ENCODE peak calls at places on chromosomes 7 and 10, in seven cellular contexts. O is GM23338; U is NCI-H226; I is nucleus accumbens; A is fibroblast of lung; K is CD4-positive, CD25-positive, alpha-beta regulatory T cell; G is HuH-7. L is an unnamed sample.
A peak's percentile ranks its signal among the peaks of the same experiment; 100 is the strongest.

GRCh38 chr7:23403970-23404369 is 66.3 kb downstream of the IGF2BP3 start:
- DNase-seq in O (no peak), K (no peak), U (no peak), A (no peak), G (no peak), I (no peak), L (no peak)

GRCh38 chr7:45456105-45456504 is 118.1 kb upstream of the ADCY1 start:
- DNase-seq in A (no peak), K (no peak), I (no peak), U (no peak), G (no peak), O (no peak), L (no peak)

GRCh38 chr7:142626420-142627035 is 122.7 kb upstream of the PRSS1 start:
- DNase-seq in A (no peak), I (no peak), U (no peak), G (peak; percentile 39), O (peak; percentile 92), K (peak; percentile 67), L (no peak)

GRCh38 chr10:14409247-14409646 is 78.5 kb upstream of the FRMD4A start:
- DNase-seq in I (no peak), A (no peak), U (no peak), O (no peak), K (no peak), G (no peak), L (no peak)

GRCh38 chr10:128851726-128852125 is 615.3 kb upstream of the MGMT start:
- DNase-seq in A (no peak), O (no peak), K (no peak), G (no peak), U (no peak), I (no peak), L (no peak)

GRCh38 chr7:46755120-46756034 is 826.5 kb downstream of the TNS3 start:
- DNase-seq in I (no peak), G (no peak), O (no peak), U (no peak), A (no peak), K (no peak), L (no peak)

GRCh38 chr7:1915326-1915725 is 245.2 kb downstream of the ELFN1 start:
- DNase-seq in U (no peak), O (no peak), K (no peak), I (no peak), A (no peak), G (no peak), L (no peak)

GRCh38 chr7:156178857-156179256 is 366.6 kb upstream of the SHH start:
- DNase-seq in K (no peak), I (no peak), G (no peak), A (no peak), U (no peak), O (no peak), L (no peak)

GRCh38 chr7:113086431-113086888 is at the start of gene GPR85:
- DNase-seq in O (peak; percentile 86), K (peak; percentile 24), I (peak; percentile 49), U (no peak), A (peak; percentile 73), G (no peak), L (peak; percentile 53)

GRCh38 chr10:15571570-15571969 is 148.2 kb downstream of the ITGA8 start:
- DNase-seq in G (no peak), K (no peak), A (peak; percentile 90), I (no peak), U (no peak), O (no peak), L (peak; percentile 36)

GRCh38 chr7:130920122-130920521 is 186.1 kb upstream of the KLF14 start:
- DNase-seq in I (no peak), G (no peak), O (no peak), K (no peak), U (no peak), A (no peak), L (no peak)

GRCh38 chr10:96556003-96556402 is 30.8 kb downstream of the TM9SF3 start:
- DNase-seq in I (no peak), G (no peak), K (peak; percentile 4), U (no peak), A (peak; percentile 19), O (peak; percentile 53), L (no peak)

GRCh38 chr7:47148541-47149207 is 433.2 kb downstream of the TNS3 start:
- DNase-seq in G (no peak), I (no peak), O (no peak), U (no peak), K (no peak), A (peak; percentile 9), L (peak; percentile 31)

GRCh38 chr7:112108984-112109383 is 97.2 kb downstream of the DOCK4 start:
- DNase-seq in G (no peak), K (no peak), U (no peak), A (no peak), O (no peak), I (no peak), L (no peak)

GRCh38 chr10:91088300-91089140 is 131.9 kb upstream of the PCGF5 start:
- DNase-seq in I (no peak), A (peak; percentile 41), G (peak; percentile 8), K (peak; percentile 26), O (peak; percentile 23), U (no peak), L (no peak)

GRCh38 chr7:24882989-24883631 is 96.9 kb downstream of the OSBPL3 start:
- DNase-seq in A (peak; percentile 67), O (no peak), U (peak; percentile 70), G (no peak), I (no peak), K (no peak), L (peak; percentile 81)

GRCh38 chr7:141370178-141370577 is 181.0 kb upstream of the AGK start:
- DNase-seq in O (no peak), K (no peak), U (no peak), I (no peak), A (no peak), G (no peak), L (no peak)

GRCh38 chr10:80664071-80664680 is 126.5 kb downstream of the SH2D4B start:
- DNase-seq in A (peak; percentile 32), U (peak; percentile 56), K (peak; percentile 6), I (peak; percentile 46), O (peak; percentile 93), G (peak; percentile 65), L (peak; percentile 16)

GRCh38 chr7:884191-885003 is 8.0 kb downstream of the GET4 start:
- DNase-seq in U (no peak), O (no peak), I (no peak), K (no peak), A (no peak), G (no peak), L (no peak)

GRCh38 chr10:103839867-103840746 is 15.3 kb downstream of the SH3PXD2A start:
- DNase-seq in A (no peak), U (no peak), I (no peak), O (peak; percentile 68), K (no peak), G (no peak), L (no peak)

GRCh38 chr10:60399343-60399742 is 9.7 kb upstream of the ANK3 start:
- DNase-seq in A (no peak), G (no peak), U (no peak), I (no peak), K (no peak), O (peak; percentile 10), L (no peak)

GRCh38 chr10:73232887-73233286 is 14.2 kb downstream of the DNAJC9 start:
- DNase-seq in U (no peak), G (no peak), O (peak; percentile 45), A (no peak), K (no peak), I (no peak), L (no peak)

GRCh38 chr7:131095346-131095745 is 232.3 kb upstream of the MKLN1 start:
- DNase-seq in A (no peak), O (no peak), U (no peak), K (peak; percentile 6), I (no peak), G (no peak), L (peak; percentile 63)

GRCh38 chr7:150400779-150401423 is 21.8 kb downstream of the ZNF775 start:
- DNase-seq in K (no peak), U (no peak), G (no peak), O (no peak), A (no peak), I (no peak), L (no peak)

GRCh38 chr7:155398944-155399343 is 59.0 kb upstream of the EN2 start:
- DNase-seq in I (no peak), A (no peak), U (no peak), G (peak; percentile 79), K (no peak), O (no peak), L (no peak)

GRCh38 chr10:130806426-130806825 is 505.1 kb downstream of the TCERG1L start:
- DNase-seq in U (no peak), I (no peak), A (no peak), G (no peak), O (no peak), K (no peak), L (no peak)